ENCODE peak calls at places on chromosomes 4 and X, in six cellular contexts. One of them, this sample, is unnamed.
A peak's percentile ranks its signal among the peaks of the same experiment; 100 is the strongest.

GRCh38 chrX:14354541-14354940 is 174.8 kb upstream of the GLRA2 start:
- DNase-seq in RPMI7951: no peak
- DNase-seq in GM04504: peak; percentile 40
- DNase-seq in ELF-1: no peak
- DNase-seq in activated CD4-positive, alpha-beta T cell treated with anti-CD3 and anti-CD28 coated beads, Interleukin-2, amount 10 ng/mL, durations not matched to agents 7 days and 5 days: no peak
- DNase-seq in H7: no peak
- DNase-seq in this sample: peak; percentile 69

GRCh38 chr4:61555789-61556188 is 355.7 kb downstream of the ADGRL3 start:
- DNase-seq in RPMI7951: no peak
- DNase-seq in GM04504: no peak
- DNase-seq in ELF-1: peak; percentile 56
- DNase-seq in activated CD4-positive, alpha-beta T cell treated with anti-CD3 and anti-CD28 coated beads, Interleukin-2, amount 10 ng/mL, durations not matched to agents 7 days and 5 days: no peak
- DNase-seq in H7: no peak
- DNase-seq in this sample: no peak

GRCh38 chrX:25005034-25005381 is 10.8 kb downstream of the ARX start:
- DNase-seq in RPMI7951: no peak
- DNase-seq in GM04504: no peak
- DNase-seq in ELF-1: no peak
- DNase-seq in activated CD4-positive, alpha-beta T cell treated with anti-CD3 and anti-CD28 coated beads, Interleukin-2, amount 10 ng/mL, durations not matched to agents 7 days and 5 days: no peak
- DNase-seq in H7: peak; percentile 87
- DNase-seq in this sample: no peak

GRCh38 chr4:189255636-189256035 is 685.0 kb upstream of the FRG1 start:
- DNase-seq in RPMI7951: no peak
- DNase-seq in GM04504: no peak
- DNase-seq in ELF-1: no peak
- DNase-seq in activated CD4-positive, alpha-beta T cell treated with anti-CD3 and anti-CD28 coated beads, Interleukin-2, amount 10 ng/mL, durations not matched to agents 7 days and 5 days: no peak
- DNase-seq in H7: no peak
- DNase-seq in this sample: no peak

GRCh38 chr4:163544407-163545038 is 50.0 kb downstream of the TMA16 start:
- DNase-seq in RPMI7951: peak; percentile 42
- DNase-seq in GM04504: peak; percentile 13
- DNase-seq in ELF-1: peak; percentile 67
- DNase-seq in activated CD4-positive, alpha-beta T cell treated with anti-CD3 and anti-CD28 coated beads, Interleukin-2, amount 10 ng/mL, durations not matched to agents 7 days and 5 days: peak; percentile 64
- DNase-seq in H7: peak; percentile 73
- DNase-seq in this sample: no peak

GRCh38 chr4:878796-879729 is 53.1 kb downstream of the GAK start:
- DNase-seq in RPMI7951: no peak
- DNase-seq in GM04504: no peak
- DNase-seq in ELF-1: no peak
- DNase-seq in activated CD4-positive, alpha-beta T cell treated with anti-CD3 and anti-CD28 coated beads, Interleukin-2, amount 10 ng/mL, durations not matched to agents 7 days and 5 days: peak; percentile 66
- DNase-seq in H7: no peak
- DNase-seq in this sample: no peak

GRCh38 chr4:38805530-38806145 is 1.0 kb upstream of the TLR1 start:
- DNase-seq in RPMI7951: peak; percentile 58
- DNase-seq in GM04504: no peak
- DNase-seq in ELF-1: no peak
- DNase-seq in activated CD4-positive, alpha-beta T cell treated with anti-CD3 and anti-CD28 coated beads, Interleukin-2, amount 10 ng/mL, durations not matched to agents 7 days and 5 days: peak; percentile 29
- DNase-seq in H7: no peak
- DNase-seq in this sample: no peak

GRCh38 chr4:137541866-137542648 is 9.8 kb upstream of the PCDH18 start:
- DNase-seq in RPMI7951: no peak
- DNase-seq in GM04504: no peak
- DNase-seq in ELF-1: no peak
- DNase-seq in activated CD4-positive, alpha-beta T cell treated with anti-CD3 and anti-CD28 coated beads, Interleukin-2, amount 10 ng/mL, durations not matched to agents 7 days and 5 days: no peak
- DNase-seq in H7: no peak
- DNase-seq in this sample: no peak

GRCh38 chr4:18294846-18295245 is 273.3 kb upstream of the LCORL start:
- DNase-seq in RPMI7951: no peak
- DNase-seq in GM04504: no peak
- DNase-seq in ELF-1: no peak
- DNase-seq in activated CD4-positive, alpha-beta T cell treated with anti-CD3 and anti-CD28 coated beads, Interleukin-2, amount 10 ng/mL, durations not matched to agents 7 days and 5 days: no peak
- DNase-seq in H7: no peak
- DNase-seq in this sample: no peak

GRCh38 chr4:40205259-40206198 is 8.7 kb downstream of the RHOH start:
- DNase-seq in RPMI7951: no peak
- DNase-seq in GM04504: no peak
- DNase-seq in ELF-1: no peak
- DNase-seq in activated CD4-positive, alpha-beta T cell treated with anti-CD3 and anti-CD28 coated beads, Interleukin-2, amount 10 ng/mL, durations not matched to agents 7 days and 5 days: peak; percentile 56
- DNase-seq in H7: no peak
- DNase-seq in this sample: no peak

GRCh38 chrX:38868941-38869378 is 67.7 kb downstream of the MID1IP1 start:
- DNase-seq in RPMI7951: peak; percentile 70
- DNase-seq in GM04504: peak; percentile 26
- DNase-seq in ELF-1: no peak
- DNase-seq in activated CD4-positive, alpha-beta T cell treated with anti-CD3 and anti-CD28 coated beads, Interleukin-2, amount 10 ng/mL, durations not matched to agents 7 days and 5 days: no peak
- DNase-seq in H7: no peak
- DNase-seq in this sample: peak; percentile 50

GRCh38 chr4:77026322-77026704 is 49.5 kb downstream of the CCNI start:
- DNase-seq in RPMI7951: no peak
- DNase-seq in GM04504: no peak
- DNase-seq in ELF-1: no peak
- DNase-seq in activated CD4-positive, alpha-beta T cell treated with anti-CD3 and anti-CD28 coated beads, Interleukin-2, amount 10 ng/mL, durations not matched to agents 7 days and 5 days: no peak
- DNase-seq in H7: no peak
- DNase-seq in this sample: no peak

GRCh38 chr4:7967501-7968261 is 28.0 kb upstream of the AFAP1 start:
- DNase-seq in RPMI7951: peak; percentile 82
- DNase-seq in GM04504: no peak
- DNase-seq in ELF-1: no peak
- DNase-seq in activated CD4-positive, alpha-beta T cell treated with anti-CD3 and anti-CD28 coated beads, Interleukin-2, amount 10 ng/mL, durations not matched to agents 7 days and 5 days: no peak
- DNase-seq in H7: peak; percentile 61
- DNase-seq in this sample: no peak

GRCh38 chrX:12770440-12770839 is 20.8 kb upstream of the PRPS2 start:
- DNase-seq in RPMI7951: peak; percentile 18
- DNase-seq in GM04504: peak; percentile 9
- DNase-seq in ELF-1: no peak
- DNase-seq in activated CD4-positive, alpha-beta T cell treated with anti-CD3 and anti-CD28 coated beads, Interleukin-2, amount 10 ng/mL, durations not matched to agents 7 days and 5 days: no peak
- DNase-seq in H7: no peak
- DNase-seq in this sample: no peak

GRCh38 chr4:107666134-107666533 is 53.9 kb downstream of the PAPSS1 start:
- DNase-seq in RPMI7951: peak; percentile 25
- DNase-seq in GM04504: no peak
- DNase-seq in ELF-1: no peak
- DNase-seq in activated CD4-positive, alpha-beta T cell treated with anti-CD3 and anti-CD28 coated beads, Interleukin-2, amount 10 ng/mL, durations not matched to agents 7 days and 5 days: no peak
- DNase-seq in H7: no peak
- DNase-seq in this sample: no peak

GRCh38 chr4:1031346-1031745 is 19.9 kb downstream of the FGFRL1 start:
- DNase-seq in RPMI7951: no peak
- DNase-seq in GM04504: no peak
- DNase-seq in ELF-1: no peak
- DNase-seq in activated CD4-positive, alpha-beta T cell treated with anti-CD3 and anti-CD28 coated beads, Interleukin-2, amount 10 ng/mL, durations not matched to agents 7 days and 5 days: no peak
- DNase-seq in H7: no peak
- DNase-seq in this sample: no peak

GRCh38 chr4:189202869-189203271 is 737.8 kb upstream of the FRG1 start:
- DNase-seq in RPMI7951: peak; percentile 23
- DNase-seq in GM04504: no peak
- DNase-seq in ELF-1: peak; percentile 53
- DNase-seq in activated CD4-positive, alpha-beta T cell treated with anti-CD3 and anti-CD28 coated beads, Interleukin-2, amount 10 ng/mL, durations not matched to agents 7 days and 5 days: no peak
- DNase-seq in H7: no peak
- DNase-seq in this sample: peak; percentile 47

GRCh38 chr4:141346144-141346543 is 125.4 kb downstream of the ZNF330 start:
- DNase-seq in RPMI7951: peak; percentile 36
- DNase-seq in GM04504: peak; percentile 55
- DNase-seq in ELF-1: no peak
- DNase-seq in activated CD4-positive, alpha-beta T cell treated with anti-CD3 and anti-CD28 coated beads, Interleukin-2, amount 10 ng/mL, durations not matched to agents 7 days and 5 days: no peak
- DNase-seq in H7: no peak
- DNase-seq in this sample: no peak

GRCh38 chrX:122625821-122626220 is 558.3 kb upstream of the GRIA3 start:
- DNase-seq in RPMI7951: peak; percentile 83
- DNase-seq in GM04504: peak; percentile 13
- DNase-seq in ELF-1: no peak
- DNase-seq in activated CD4-positive, alpha-beta T cell treated with anti-CD3 and anti-CD28 coated beads, Interleukin-2, amount 10 ng/mL, durations not matched to agents 7 days and 5 days: no peak
- DNase-seq in H7: no peak
- DNase-seq in this sample: peak; percentile 47

GRCh38 chrX:143094501-143095110 is 68.9 kb downstream of the SPANXN4 start:
- DNase-seq in RPMI7951: no peak
- DNase-seq in GM04504: no peak
- DNase-seq in ELF-1: no peak
- DNase-seq in activated CD4-positive, alpha-beta T cell treated with anti-CD3 and anti-CD28 coated beads, Interleukin-2, amount 10 ng/mL, durations not matched to agents 7 days and 5 days: no peak
- DNase-seq in H7: no peak
- DNase-seq in this sample: no peak

GRCh38 chrX:117325706-117326105 is 790.9 kb downstream of the KLHL13 start:
- DNase-seq in RPMI7951: no peak
- DNase-seq in GM04504: no peak
- DNase-seq in ELF-1: no peak
- DNase-seq in activated CD4-positive, alpha-beta T cell treated with anti-CD3 and anti-CD28 coated beads, Interleukin-2, amount 10 ng/mL, durations not matched to agents 7 days and 5 days: no peak
- DNase-seq in H7: no peak
- DNase-seq in this sample: no peak

GRCh38 chrX:100931218-100931924 is 2.7 kb upstream of the XKRX start:
- DNase-seq in RPMI7951: no peak
- DNase-seq in GM04504: no peak
- DNase-seq in ELF-1: no peak
- DNase-seq in activated CD4-positive, alpha-beta T cell treated with anti-CD3 and anti-CD28 coated beads, Interleukin-2, amount 10 ng/mL, durations not matched to agents 7 days and 5 days: no peak
- DNase-seq in H7: no peak
- DNase-seq in this sample: no peak

GRCh38 chrX:12241026-12241425 is 102.8 kb downstream of the FRMPD4 start:
- DNase-seq in RPMI7951: peak; percentile 49
- DNase-seq in GM04504: no peak
- DNase-seq in ELF-1: no peak
- DNase-seq in activated CD4-positive, alpha-beta T cell treated with anti-CD3 and anti-CD28 coated beads, Interleukin-2, amount 10 ng/mL, durations not matched to agents 7 days and 5 days: no peak
- DNase-seq in H7: no peak
- DNase-seq in this sample: no peak